ENCODE peak calls at places on chromosomes 5 and 9, in seven cellular contexts. U is neuronal stem cell, W is HCT116, J is mesendoderm, I is MM.1S, G is Karpas-422, O is neural progenitor cell. H is an unnamed sample.

GRCh38 chr5:93039888-93040287 is 541.1 kb downstream of the NR2F1-AS1 start:
- DNase-seq in G (no peak), U (no peak), I (no peak), O (no peak), J (no peak), W (no peak), H (no peak)

GRCh38 chr9:91395106-91395552 is 28.5 kb downstream of the NFIL3 start:
- DNase-seq in W (no peak), I (no peak), J (no peak), O (no peak), U (no peak), G (no peak), H (no peak)

GRCh38 chr5:80961376-80962281 is 1.5 kb downstream of the RASGRF2 start:
- DNase-seq in G (no peak), J (no peak), U (peak), O (peak), I (no peak), W (no peak), H (no peak)

GRCh38 chr5:77843570-77844407 is 67.7 kb upstream of the TBCA start:
- DNase-seq in O (peak), U (no peak), I (no peak), J (peak), G (no peak), W (no peak), H (peak)

GRCh38 chr5:135219239-135219638 is 179.8 kb downstream of the MACROH2A1 start:
- DNase-seq in O (no peak), G (no peak), I (no peak), J (no peak), W (no peak), U (no peak), H (no peak)

GRCh38 chr5:122267195-122267594 is 44.8 kb upstream of the SNCAIP start:
- DNase-seq in O (no peak), U (no peak), J (peak), W (no peak), I (no peak), G (no peak), H (peak)

GRCh38 chr5:142286111-142286510 is 38.7 kb downstream of the SPRY4 start:
- DNase-seq in G (no peak), W (no peak), O (no peak), I (no peak), U (no peak), J (peak), H (no peak)

GRCh38 chr5:172901012-172901780 is 58.0 kb upstream of the RPL26L1 start:
- DNase-seq in U (no peak), G (no peak), J (peak), I (no peak), W (no peak), O (no peak), H (no peak)

GRCh38 chr9:26744362-26744965 is 148.1 kb downstream of the CAAP1 start:
- DNase-seq in U (no peak), O (peak), G (peak), W (peak), J (peak), I (peak), H (no peak)

GRCh38 chr9:133738039-133738805 is at the start of gene SARDH:
- DNase-seq in O (peak), W (no peak), I (no peak), U (peak), G (peak), J (peak), H (peak)

GRCh38 chr9:135372501-135373008 is 107.0 kb upstream of the PPP1R26 start:
- DNase-seq in I (no peak), G (no peak), U (no peak), J (no peak), O (no peak), W (no peak), H (no peak)

GRCh38 chr5:4156889-4157288 is 561.3 kb downstream of the IRX1 start:
- DNase-seq in G (no peak), U (no peak), J (no peak), I (no peak), W (no peak), O (no peak), H (no peak)

GRCh38 chr5:177982072-177982727 is 13.8 kb downstream of the PROP1 start:
- DNase-seq in G (peak), J (peak), U (no peak), O (peak), I (no peak), W (peak), H (peak)

GRCh38 chr5:64384761-64385160 is 121.1 kb upstream of the RGS7BP start:
- DNase-seq in W (peak), U (no peak), O (peak), G (peak), I (peak), J (peak), H (peak)

GRCh38 chr5:68817696-68818695 is 275.8 kb upstream of the SLC30A5 start:
- DNase-seq in W (no peak), O (peak), I (no peak), U (no peak), J (peak), G (no peak), H (peak)

GRCh38 chr5:138922494-138922893 is 47.4 kb upstream of the LRRTM2 start:
- DNase-seq in W (no peak), O (no peak), I (no peak), U (no peak), J (no peak), G (no peak), H (peak)

GRCh38 chr5:159850192-159850573 is 66.1 kb upstream of the ADRA1B start:
- DNase-seq in I (no peak), G (no peak), O (no peak), J (no peak), U (no peak), W (no peak), H (no peak)

GRCh38 chr5:59099995-59100345 is 517.1 kb downstream of the RAB3C start:
- DNase-seq in U (no peak), I (no peak), O (no peak), G (no peak), J (no peak), W (no peak), H (no peak)

GRCh38 chr5:132027027-132027426 is 15.6 kb upstream of the ACSL6 start:
- DNase-seq in O (no peak), I (no peak), W (no peak), J (no peak), G (no peak), U (no peak), H (no peak)

GRCh38 chr9:91060520-91061343 is 259.1 kb downstream of the SYK start:
- DNase-seq in U (no peak), W (no peak), I (no peak), J (no peak), G (no peak), O (no peak), H (no peak)

GRCh38 chr5:142767925-142768324 is 2.3 kb upstream of the ARHGAP26 start:
- DNase-seq in O (no peak), I (no peak), U (no peak), J (peak), W (no peak), G (no peak), H (no peak)

GRCh38 chr9:126449725-126450443 is 123.3 kb downstream of the MVB12B start:
- DNase-seq in J (no peak), G (no peak), W (no peak), O (no peak), U (no peak), I (no peak), H (no peak)

GRCh38 chr9:129988607-129989361 is 54.2 kb downstream of the FNBP1 start:
- DNase-seq in I (peak), O (no peak), G (peak), U (no peak), J (peak), W (no peak), H (peak)

GRCh38 chr5:79759436-79759835 is 69.8 kb downstream of the CMYA5 start:
- DNase-seq in I (no peak), G (no peak), O (no peak), W (no peak), U (no peak), J (no peak), H (no peak)

GRCh38 chr5:15463231-15463630 is 36.7 kb upstream of the FBXL7 start:
- DNase-seq in J (peak), O (peak), W (no peak), U (peak), I (peak), G (no peak), H (peak)

GRCh38 chr5:30879887-30880286 is 313.6 kb upstream of the CDH6 start:
- DNase-seq in U (no peak), J (no peak), I (no peak), O (no peak), G (no peak), W (no peak), H (no peak)

GRCh38 chr5:87061046-87061445 is 206.6 kb upstream of the RASA1 start:
- DNase-seq in W (no peak), O (no peak), J (no peak), U (no peak), G (no peak), I (no peak), H (no peak)

GRCh38 chr5:61004448-61004847 is 59.4 kb downstream of the NDUFAF2 start:
- DNase-seq in O (no peak), W (no peak), I (no peak), J (no peak), U (no peak), G (no peak), H (no peak)

GRCh38 chr5:128920345-128921215 is 44.7 kb upstream of the SLC27A6 start:
- DNase-seq in U (no peak), O (no peak), I (no peak), J (no peak), G (no peak), W (peak), H (no peak)

GRCh38 chr5:140246378-140247122 is 56.4 kb downstream of the PFDN1 start:
- DNase-seq in W (no peak), O (no peak), J (no peak), U (no peak), G (no peak), I (no peak), H (no peak)

GRCh38 chr5:74231697-74232096 is 408.8 kb downstream of the ENC1 start:
- DNase-seq in W (no peak), J (no peak), G (no peak), U (no peak), I (no peak), O (no peak), H (no peak)
- H3K9ac ChIP-seq in W (no peak), J (no peak), G (no peak), U (no peak), I (no peak), O (no peak), H (no peak)

GRCh38 chr9:89496645-89497044 is 1.3 kb downstream of the SEMA4D start:
- DNase-seq in U (no peak), G (no peak), I (peak), J (no peak), O (no peak), W (no peak), H (no peak)
- H3K4me3 ChIP-seq in U (peak), G (peak), I (peak), J (no peak), O (peak), W (peak), H (peak)

GRCh38 chr9:136485651-136486050 is 2.8 kb upstream of the SEC16A start:
- DNase-seq in W (no peak), J (no peak), O (no peak), U (no peak), G (no peak), I (no peak), H (no peak)

GRCh38 chr9:136484153-136485048 is 1.6 kb upstream of the SEC16A start:
- DNase-seq in O (peak), J (no peak), I (no peak), G (no peak), W (no peak), U (no peak), H (no peak)

GRCh38 chr9:136483589-136484152 is 831 bp upstream of the SEC16A start:
- DNase-seq in U (peak), W (peak), I (peak), O (peak), J (peak), G (peak), H (peak)

GRCh38 chr9:136486131-136486530 is 3.3 kb upstream of the SEC16A start:
- DNase-seq in W (no peak), G (no peak), U (no peak), I (no peak), O (no peak), J (no peak), H (no peak)

DNA sequence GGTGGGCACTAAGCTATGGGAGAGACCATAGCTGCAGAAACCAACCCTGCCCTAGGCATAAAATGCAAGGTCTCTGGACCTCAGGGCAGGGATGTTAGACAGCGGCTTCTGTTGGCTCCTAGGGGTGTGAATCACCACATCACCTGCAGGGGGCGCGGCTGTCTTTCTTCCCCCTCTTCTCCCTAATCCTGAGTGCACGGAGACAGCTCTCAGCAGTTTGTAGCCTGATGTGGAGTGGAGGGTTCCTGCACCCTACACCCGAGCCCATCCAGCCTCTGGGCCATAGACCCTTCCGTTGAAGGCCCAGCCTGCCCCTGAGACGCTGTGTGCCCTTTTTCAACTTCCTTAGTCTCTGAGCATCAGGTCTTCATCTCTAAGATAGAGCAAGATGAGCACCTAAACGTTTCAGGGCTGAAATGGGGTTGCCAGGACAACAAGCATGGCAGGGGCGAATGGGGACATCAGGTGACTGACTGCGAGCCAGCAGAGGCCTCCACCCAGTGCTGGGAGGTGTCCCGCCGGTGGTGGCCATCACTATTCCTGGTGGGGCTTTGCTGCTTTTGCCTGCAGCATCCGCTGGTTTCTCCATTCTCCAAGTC is 2.3 kb upstream of the SEC16A start:
- DNase-seq in I (peak), U (peak), J (peak), W (no peak), O (peak), G (peak), H (peak)
- H3K9ac ChIP-seq in I (no peak), U (no peak), J (no peak), W (peak), O (no peak), G (peak), H (no peak)

GRCh38 chr5:104199771-104200170 is 637.2 kb upstream of the NUDT12 start:
- DNase-seq in W (no peak), G (no peak), O (no peak), J (no peak), I (no peak), U (no peak), H (no peak)
- H3K4me3 ChIP-seq in W (no peak), G (no peak), O (no peak), J (no peak), I (no peak), U (no peak), H (no peak)

GRCh38 chr9:86021166-86021565 is 78.2 kb downstream of the GOLM1 start:
- DNase-seq in O (no peak), U (no peak), W (no peak), G (no peak), J (no peak), I (no peak), H (no peak)
- H3K9ac ChIP-seq in O (no peak), U (peak), W (no peak), G (no peak), J (no peak), I (no peak), H (no peak)

GRCh38 chr5:39197556-39197955 is 21.8 kb downstream of the FYB1 start:
- DNase-seq in I (no peak), W (peak), O (no peak), J (no peak), U (no peak), G (no peak), H (no peak)

GRCh38 chr5:39198080-39198479 is 21.3 kb downstream of the FYB1 start:
- DNase-seq in O (no peak), J (no peak), I (no peak), U (no peak), G (no peak), W (peak), H (no peak)

GRCh38 chr5:39200081-39200480 is 19.3 kb downstream of the FYB1 start:
- DNase-seq in W (no peak), J (no peak), I (no peak), U (no peak), O (no peak), G (no peak), H (no peak)

GRCh38 chr5:39201160-39201794 is 18.1 kb downstream of the FYB1 start:
- DNase-seq in I (no peak), G (no peak), O (no peak), U (no peak), J (no peak), W (no peak), H (no peak)

DNA sequence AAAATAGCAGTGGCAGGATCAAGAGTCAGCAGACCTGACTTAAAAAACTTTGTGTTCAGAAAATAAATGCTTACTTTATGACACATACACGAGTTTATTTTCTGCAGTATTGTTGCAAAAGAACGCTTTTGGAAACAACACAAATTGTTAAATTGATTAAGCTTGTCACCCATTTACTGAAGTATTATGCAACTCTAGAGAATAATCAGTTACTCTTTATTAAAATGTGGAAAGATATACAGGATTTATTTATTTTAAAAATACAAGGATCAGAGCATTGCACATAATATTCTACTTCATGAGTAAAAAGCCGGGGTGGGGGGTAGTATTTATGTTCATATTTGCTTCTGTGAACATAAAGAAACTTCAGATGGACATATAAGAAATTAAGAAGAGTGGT is 20.0 kb downstream of the FYB1 start:
- DNase-seq in J (no peak), O (no peak), U (no peak), W (no peak), G (no peak), I (no peak), H (no peak)
- H3K4me3 ChIP-seq in J (no peak), O (no peak), U (no peak), W (no peak), G (no peak), I (no peak), H (no peak)

DNA sequence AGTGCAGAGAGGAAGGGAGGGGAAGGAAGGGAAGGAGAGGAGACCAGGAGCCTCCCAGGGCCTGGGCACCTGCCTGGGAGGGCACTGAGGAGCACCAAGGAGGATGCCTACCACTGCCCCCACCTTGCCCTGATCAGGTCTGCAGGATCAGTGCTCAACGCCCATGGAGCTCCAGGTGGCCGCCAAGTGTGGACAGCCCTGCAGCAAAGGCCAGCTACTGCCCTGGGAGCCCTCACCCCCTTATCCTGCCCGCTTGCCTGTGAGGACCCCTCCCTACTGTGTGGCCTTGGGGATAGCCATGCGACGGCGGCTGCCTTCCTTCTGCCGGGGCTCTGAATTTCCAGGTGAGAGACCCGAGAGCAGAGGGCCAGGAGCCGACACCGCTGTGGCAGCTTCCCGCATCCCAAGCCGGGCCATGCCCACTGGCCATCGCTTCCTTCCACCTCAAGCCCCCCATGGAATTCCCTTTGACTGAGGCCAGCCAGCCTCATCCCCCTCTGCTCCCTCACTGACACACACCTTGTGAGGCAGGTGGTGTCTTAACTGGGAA is 12.4 kb downstream of the ADAMTS2 start:
- DNase-seq in G (no peak), U (no peak), I (no peak), O (no peak), J (no peak), W (no peak), H (no peak)
- H3K9ac ChIP-seq in G (no peak), U (peak), I (no peak), O (no peak), J (no peak), W (no peak), H (no peak)